ENCODE peak calls at places on chromosomes 5 and 9, in ten cellular contexts. O is T1000; D is tibial nerve; A is SHP77 treated with DMSO at 0.1 percent for 48 hours; Q is stimulated activated CD4-positive, alpha-beta T cell treated with anti-CD3 and anti-CD28 coated beads, TNF-alpha, amount 100 ng/mL, for 48 hours; N is HepG2; V is NCI-H1105; X is IMR-90; Y is CD8-positive, alpha-beta T cell; K is left colon. S is an unnamed sample.

GRCh38 chr5:60843693-60844428 is at the start of gene ELOVL7:
- DNase-seq in N (peak), A (peak), Y (no peak), D (no peak), O (peak), K (peak), V (peak), Q (peak), X (peak), S (peak)

GRCh38 chr9:7545766-7546165 is 253.8 kb downstream of the DMAC1 start:
- DNase-seq in V (no peak), O (no peak), Y (no peak), Q (no peak), A (no peak), N (no peak), D (no peak), X (no peak), K (no peak), S (no peak)

GRCh38 chr9:108786756-108787663 is 68.8 kb downstream of the ACTL7B start:
- DNase-seq in O (peak), Q (no peak), A (no peak), D (no peak), X (peak), V (no peak), Y (no peak), K (no peak), N (no peak), S (no peak)

GRCh38 chr9:129328357-129329103 is 150.5 kb upstream of the IER5L start:
- DNase-seq in D (no peak), K (no peak), X (no peak), Q (no peak), O (no peak), V (no peak), A (no peak), Y (no peak), N (no peak), S (no peak)

GRCh38 chr9:129597355-129598088 is 23.4 kb downstream of the C9orf50 start:
- DNase-seq in O (peak), N (peak), A (no peak), V (no peak), D (no peak), Y (peak), Q (no peak), X (peak), K (peak), S (peak)

GRCh38 chr9:119533509-119533908 is 164.3 kb upstream of the BRINP1 start:
- DNase-seq in V (no peak), D (no peak), K (no peak), N (no peak), O (no peak), A (no peak), X (no peak), Q (no peak), Y (no peak), S (no peak)

GRCh38 chr5:68225188-68225910 is 9.8 kb downstream of the PIK3R1 start:
- DNase-seq in V (no peak), X (peak), O (no peak), N (peak), K (peak), D (peak), Y (no peak), A (no peak), Q (no peak), S (peak)

GRCh38 chr5:151773979-151774378 is 2.2 kb downstream of the G3BP1 start:
- DNase-seq in D (no peak), O (no peak), N (no peak), V (no peak), A (no peak), X (no peak), Q (no peak), K (no peak), Y (no peak), S (no peak)

GRCh38 chr5:153748823-153749222 is 258.4 kb downstream of the GRIA1 start:
- DNase-seq in Q (no peak), Y (no peak), A (no peak), D (no peak), X (no peak), N (no peak), K (no peak), V (no peak), O (no peak), S (no peak)

GRCh38 chr9:82957526-82958379 is 105.2 kb downstream of the RASEF start:
- DNase-seq in O (no peak), Y (no peak), A (no peak), X (no peak), Q (no peak), N (no peak), D (no peak), V (peak), K (no peak), S (no peak)

GRCh38 chr9:6645153-6646027 is at the start of gene GLDC:
- DNase-seq in N (peak), K (peak), A (no peak), O (peak), Y (peak), Q (no peak), V (no peak), X (no peak), D (peak), S (peak)

GRCh38 chr9:133693116-133693515 is 45.0 kb downstream of the SARDH start:
- DNase-seq in K (no peak), D (no peak), N (no peak), Q (no peak), Y (no peak), V (no peak), O (no peak), A (no peak), X (no peak), S (no peak)

GRCh38 chr5:107470007-107470582 is 200.6 kb downstream of the EFNA5 start:
- DNase-seq in K (no peak), X (peak), N (no peak), D (no peak), Q (no peak), A (no peak), V (no peak), Y (no peak), O (no peak), S (no peak)

GRCh38 chr9:3468407-3469205 is 57.2 kb downstream of the RFX3 start:
- DNase-seq in Q (no peak), A (no peak), D (no peak), K (no peak), O (no peak), V (peak), X (no peak), Y (no peak), N (no peak), S (no peak)

GRCh38 chr9:108033976-108034964 is 544.7 kb upstream of the KLF4 start:
- DNase-seq in A (no peak), V (no peak), X (peak), Q (no peak), D (no peak), K (no peak), N (no peak), Y (no peak), O (no peak), S (no peak)

GRCh38 chr9:26129216-26129615 is 451.0 kb upstream of the TUSC1 start:
- DNase-seq in N (no peak), D (no peak), K (no peak), A (no peak), Y (no peak), X (no peak), O (peak), Q (no peak), V (no peak), S (no peak)

GRCh38 chr9:128286435-128286834 is 10.4 kb downstream of the SWI5 start:
- DNase-seq in O (no peak), D (no peak), X (peak), K (no peak), N (no peak), Y (no peak), A (no peak), V (no peak), Q (no peak), S (no peak)

GRCh38 chr9:72141484-72141883 is 7.8 kb upstream of the GDA start:
- DNase-seq in V (no peak), Q (no peak), Y (no peak), K (no peak), A (no peak), O (no peak), N (no peak), D (no peak), X (no peak), S (no peak)

GRCh38 chr9:32551491-32552049 is 557 bp upstream of the SMIM27 start:
- DNase-seq in N (peak), Q (no peak), X (peak), V (peak), K (peak), O (no peak), A (no peak), Y (peak), D (peak), S (no peak)

GRCh38 chr5:34849253-34849652 is 10.3 kb downstream of the TTC23L start:
- DNase-seq in N (no peak), O (no peak), X (no peak), K (no peak), A (no peak), Y (no peak), Q (no peak), D (no peak), V (no peak), S (no peak)

GRCh38 chr5:153425914-153426313 is 64.6 kb upstream of the GRIA1 start:
- DNase-seq in K (no peak), D (no peak), A (no peak), N (no peak), Q (no peak), V (no peak), Y (no peak), X (no peak), O (no peak), S (no peak)

GRCh38 chr9:37209431-37210386 is 89.3 kb downstream of the ZCCHC7 start:
- DNase-seq in K (no peak), D (no peak), A (no peak), V (peak), Q (no peak), X (no peak), N (peak), O (no peak), Y (no peak), S (no peak)

GRCh38 chr5:146813748-146814147 is 64.8 kb downstream of the PPP2R2B start:
- DNase-seq in X (no peak), Y (no peak), A (no peak), K (no peak), V (no peak), D (no peak), Q (no peak), O (no peak), N (no peak), S (no peak)